ENCODE peak calls at places on chromosomes 5 and 9, in four cellular contexts. One of them, this sample, is unnamed.

GRCh38 chr9:27665121-27665520 is 91.8 kb upstream of the C9orf72 start:
- DNase-seq in HepG2: no peak
- DNase-seq in GM12878: no peak
- DNase-seq in K562: no peak
- DNase-seq in this sample: no peak

GRCh38 chr5:10701567-10702039 is 59.4 kb downstream of the DAP start:
- DNase-seq in HepG2: peak; percentile 18
- DNase-seq in GM12878: no peak
- DNase-seq in K562: peak; percentile 79
- DNase-seq in this sample: peak; percentile 45

GRCh38 chr5:171616002-171616780 is 169.4 kb upstream of the SMIM23 start:
- DNase-seq in K562: no peak
- DNase-seq in HepG2: no peak
- DNase-seq in GM12878: no peak
- DNase-seq in this sample: no peak

GRCh38 chr5:14181299-14181968 is 38.3 kb downstream of the TRIO start:
- DNase-seq in HepG2: no peak
- DNase-seq in K562: no peak
- DNase-seq in GM12878: no peak
- DNase-seq in this sample: no peak

GRCh38 chr9:137243626-137244485 is 2.8 kb downstream of the TUBB4B start:
- DNase-seq in K562: no peak
- DNase-seq in HepG2: no peak
- DNase-seq in GM12878: no peak
- DNase-seq in this sample: no peak

GRCh38 chr5:37735649-37736347 is 104.0 kb downstream of the GDNF start:
- DNase-seq in GM12878: no peak
- DNase-seq in K562: no peak
- DNase-seq in HepG2: no peak
- DNase-seq in this sample: no peak

GRCh38 chr9:36501727-36502126 is 71.0 kb upstream of the MELK start:
- DNase-seq in K562: no peak
- DNase-seq in GM12878: no peak
- DNase-seq in HepG2: no peak
- DNase-seq in this sample: no peak

GRCh38 chr5:115166744-115167393 is 2.8 kb downstream of the TRIM36 start:
- DNase-seq in HepG2: no peak
- DNase-seq in K562: no peak
- DNase-seq in GM12878: no peak
- DNase-seq in this sample: no peak

GRCh38 chr5:40043916-40044315 is 619.1 kb upstream of the DAB2 start:
- DNase-seq in K562: no peak
- DNase-seq in GM12878: no peak
- DNase-seq in HepG2: no peak
- DNase-seq in this sample: no peak

GRCh38 chr9:5144217-5144616 is 41.2 kb downstream of the INSL6 start:
- DNase-seq in K562: no peak
- DNase-seq in HepG2: no peak
- DNase-seq in GM12878: no peak
- DNase-seq in this sample: no peak

GRCh38 chr5:129960831-129961230 is 56.6 kb downstream of the CHSY3 start:
- DNase-seq in K562: no peak
- DNase-seq in GM12878: no peak
- DNase-seq in HepG2: no peak
- DNase-seq in this sample: no peak

GRCh38 chr5:1931590-1932138 is 48.9 kb upstream of the IRX4 start:
- DNase-seq in K562: no peak
- DNase-seq in HepG2: no peak
- DNase-seq in GM12878: no peak
- DNase-seq in this sample: peak; percentile 73

GRCh38 chr9:4615778-4616177 is 46.3 kb upstream of the PLPP6 start:
- DNase-seq in GM12878: no peak
- DNase-seq in HepG2: no peak
- DNase-seq in K562: no peak
- DNase-seq in this sample: no peak

GRCh38 chr5:10513501-10514442 is 50.1 kb upstream of the ANKRD33B start:
- DNase-seq in GM12878: no peak
- DNase-seq in HepG2: no peak
- DNase-seq in K562: no peak
- DNase-seq in this sample: peak; percentile 54

GRCh38 chr5:89967806-89968444 is 441.6 kb downstream of the CETN3 start:
- DNase-seq in HepG2: no peak
- DNase-seq in K562: no peak
- DNase-seq in GM12878: no peak
- DNase-seq in this sample: no peak

GRCh38 chr5:11709021-11709420 is 195.2 kb downstream of the CTNND2 start:
- DNase-seq in GM12878: no peak
- DNase-seq in K562: no peak
- DNase-seq in HepG2: no peak
- DNase-seq in this sample: no peak

GRCh38 chr5:11334404-11334803 is 569.8 kb downstream of the CTNND2 start:
- DNase-seq in GM12878: no peak
- DNase-seq in HepG2: no peak
- DNase-seq in K562: no peak
- DNase-seq in this sample: no peak

GRCh38 chr5:31963961-31964360 is 210.2 kb downstream of the GOLPH3 start:
- DNase-seq in GM12878: no peak
- DNase-seq in HepG2: no peak
- DNase-seq in K562: no peak
- DNase-seq in this sample: no peak
- TF ChIP-seq CBFB in GM12878: no peak
- TF ChIP-seq CBFB in HepG2: no peak
- TF ChIP-seq CBFB in K562: no peak
- TF ChIP-seq CBFB in this sample: no peak

GRCh38 chr5:43066231-43066798 is 26.2 kb upstream of the ANXA2R start:
- DNase-seq in HepG2: peak; percentile 55
- DNase-seq in K562: peak; percentile 65
- DNase-seq in GM12878: peak; percentile 30
- DNase-seq in this sample: peak; percentile 80

GRCh38 chr5:43063731-43064171 is 23.6 kb upstream of the ANXA2R start:
- DNase-seq in K562: peak; percentile 32
- DNase-seq in HepG2: no peak
- DNase-seq in GM12878: no peak
- DNase-seq in this sample: peak; percentile 42

GRCh38 chr5:43066799-43067741 is 27.0 kb upstream of the ANXA2R start:
- DNase-seq in K562: peak; percentile 45
- DNase-seq in HepG2: peak; percentile 87
- DNase-seq in GM12878: peak; percentile 74
- DNase-seq in this sample: peak; percentile 82

GRCh38 chr5:43068037-43068436 is 27.9 kb upstream of the ANXA2R start:
- DNase-seq in HepG2: no peak
- DNase-seq in GM12878: no peak
- DNase-seq in K562: no peak
- DNase-seq in this sample: no peak

GRCh38 chr5:43065384-43066230 is 25.5 kb upstream of the ANXA2R start:
- DNase-seq in K562: no peak
- DNase-seq in HepG2: no peak
- DNase-seq in GM12878: no peak
- DNase-seq in this sample: peak; percentile 40
- TF ChIP-seq CBFB in K562: no peak
- TF ChIP-seq CBFB in HepG2: no peak
- TF ChIP-seq CBFB in GM12878: peak; percentile 11
- TF ChIP-seq CBFB in this sample: no peak

DNA sequence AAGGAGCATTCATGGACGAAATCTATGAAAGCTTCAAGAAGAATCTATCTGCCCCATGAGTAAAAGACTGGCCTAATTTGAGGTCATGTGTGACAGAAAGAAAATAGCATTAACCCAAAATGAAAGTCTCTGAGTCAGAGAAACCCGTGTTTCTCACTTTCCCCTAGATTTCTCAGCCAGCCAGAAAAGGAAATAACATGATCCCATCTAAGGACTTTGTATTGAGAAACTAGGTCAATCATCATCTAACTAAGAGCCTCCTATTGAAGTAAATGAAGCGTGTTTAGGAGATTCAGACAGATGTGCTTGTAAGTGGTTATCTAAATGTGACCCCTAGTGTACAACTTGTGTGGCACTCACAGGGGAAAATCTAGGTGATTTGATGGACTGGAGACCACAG is 77.3 kb upstream of the ZNF366 start:
- DNase-seq in HepG2: no peak
- DNase-seq in K562: no peak
- DNase-seq in GM12878: peak; percentile 36
- DNase-seq in this sample: no peak
- TF ChIP-seq CBFB in HepG2: no peak
- TF ChIP-seq CBFB in K562: no peak
- TF ChIP-seq CBFB in GM12878: no peak
- TF ChIP-seq CBFB in this sample: no peak

GRCh38 chr9:133563286-133564213 is 29.0 kb downstream of the ADAMTSL2 start:
- DNase-seq in HepG2: no peak
- DNase-seq in GM12878: no peak
- DNase-seq in K562: peak; percentile 48
- DNase-seq in this sample: no peak

GRCh38 chr9:133566817-133567216 is 32.3 kb downstream of the ADAMTSL2 start:
- DNase-seq in GM12878: no peak
- DNase-seq in K562: no peak
- DNase-seq in HepG2: no peak
- DNase-seq in this sample: no peak

GRCh38 chr9:133568186-133568585 is 33.7 kb downstream of the ADAMTSL2 start:
- DNase-seq in GM12878: no peak
- DNase-seq in HepG2: no peak
- DNase-seq in K562: no peak
- DNase-seq in this sample: no peak

GRCh38 chr9:133564451-133564850 is 29.9 kb downstream of the ADAMTSL2 start:
- DNase-seq in HepG2: no peak
- DNase-seq in GM12878: no peak
- DNase-seq in K562: no peak
- DNase-seq in this sample: no peak

DNA sequence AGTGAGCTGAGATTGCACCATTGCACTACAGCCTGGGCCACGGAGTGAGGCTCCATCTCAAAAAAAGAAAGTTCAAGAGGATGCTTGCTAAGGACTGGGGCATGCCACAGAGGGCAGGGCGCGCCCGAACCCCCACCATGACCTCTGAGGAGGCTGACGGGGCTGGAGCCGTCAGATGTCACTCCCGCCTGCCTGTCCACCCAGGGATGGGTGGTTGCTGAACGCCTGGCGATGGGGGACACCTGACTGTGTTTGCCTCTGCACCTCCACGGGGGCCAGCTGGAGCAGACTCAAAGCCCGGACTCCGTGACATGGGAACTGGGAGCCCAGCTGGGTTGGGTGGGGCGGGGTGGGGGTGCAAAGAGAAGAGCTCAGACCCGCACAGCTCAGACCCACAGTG is 31.9 kb downstream of the ADAMTSL2 start:
- DNase-seq in K562: no peak
- DNase-seq in HepG2: no peak
- DNase-seq in GM12878: no peak
- DNase-seq in this sample: no peak
- TF ChIP-seq CBFB in K562: no peak
- TF ChIP-seq CBFB in HepG2: no peak
- TF ChIP-seq CBFB in GM12878: no peak
- TF ChIP-seq CBFB in this sample: no peak

DNA sequence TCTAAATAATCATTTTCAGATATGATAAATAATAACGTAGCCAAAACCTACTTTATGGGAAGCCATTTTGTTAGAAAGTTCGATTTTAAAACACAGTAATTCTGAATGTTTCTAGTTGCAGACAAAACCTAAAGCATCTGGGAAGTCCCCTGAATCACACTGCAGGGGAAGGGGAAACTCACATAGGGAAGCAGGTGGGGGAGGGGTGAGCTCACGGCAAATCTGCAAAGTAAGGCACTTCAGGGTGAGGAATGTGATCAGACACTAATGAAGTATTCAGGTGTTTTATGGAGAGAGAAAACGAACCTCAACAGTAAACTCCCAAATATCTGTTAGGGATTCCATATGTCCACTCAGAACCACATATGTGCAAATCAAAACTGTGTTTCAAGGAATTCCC is 70.7 kb downstream of the EPB41L4A start:
- DNase-seq in K562: no peak
- DNase-seq in HepG2: no peak
- DNase-seq in GM12878: no peak
- DNase-seq in this sample: peak; percentile 58
- TF ChIP-seq CBFB in K562: no peak
- TF ChIP-seq CBFB in HepG2: no peak
- TF ChIP-seq CBFB in GM12878: no peak
- TF ChIP-seq CBFB in this sample: no peak

GRCh38 chr9:21104787-21105186 is 27.0 kb upstream of the IFNB1 start:
- DNase-seq in K562: no peak
- DNase-seq in HepG2: no peak
- DNase-seq in GM12878: no peak
- DNase-seq in this sample: no peak
- TF ChIP-seq CBFB in K562: no peak
- TF ChIP-seq CBFB in HepG2: no peak
- TF ChIP-seq CBFB in GM12878: no peak
- TF ChIP-seq CBFB in this sample: no peak

GRCh38 chr5:150780816-150781221 is 2.3 kb downstream of the SMIM3 start:
- DNase-seq in GM12878: no peak
- DNase-seq in HepG2: no peak
- DNase-seq in K562: no peak
- DNase-seq in this sample: no peak

GRCh38 chr5:150785950-150786349 is 7.4 kb downstream of the SMIM3 start:
- DNase-seq in K562: no peak
- DNase-seq in GM12878: no peak
- DNase-seq in HepG2: no peak
- DNase-seq in this sample: no peak

GRCh38 chr5:150781706-150782614 is 3.4 kb downstream of the SMIM3 start:
- DNase-seq in K562: no peak
- DNase-seq in HepG2: peak; percentile 78
- DNase-seq in GM12878: no peak
- DNase-seq in this sample: no peak

GRCh38 chr5:150782850-150783249 is 4.3 kb downstream of the SMIM3 start:
- DNase-seq in K562: no peak
- DNase-seq in HepG2: no peak
- DNase-seq in GM12878: no peak
- DNase-seq in this sample: no peak

DNA sequence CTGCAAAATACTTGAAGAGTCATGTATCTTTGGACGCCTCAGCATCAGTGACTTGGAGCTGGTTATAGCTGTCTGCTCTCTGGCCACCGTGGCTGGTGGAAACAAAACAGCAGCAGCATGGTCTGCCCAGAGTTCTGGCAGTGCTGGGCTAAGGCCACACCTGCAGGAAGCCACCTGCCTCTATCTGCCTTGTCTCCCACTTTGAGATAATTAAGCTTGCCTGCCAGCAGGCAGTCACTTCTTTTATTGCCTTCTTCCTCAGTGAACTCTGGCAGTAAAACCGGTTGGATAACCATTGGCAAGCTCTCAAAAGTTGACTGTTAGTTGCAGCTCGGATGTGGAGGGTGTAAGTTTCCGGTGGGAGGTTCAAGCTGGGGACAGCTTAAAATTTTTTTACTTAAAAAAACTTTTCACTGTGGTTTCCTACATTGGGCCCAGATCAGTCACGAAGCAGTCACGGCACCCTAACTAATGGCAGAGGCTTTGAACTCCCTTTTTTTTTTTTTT is 4.9 kb downstream of the SMIM3 start:
- DNase-seq in K562: no peak
- DNase-seq in HepG2: no peak
- DNase-seq in GM12878: peak; percentile 52
- DNase-seq in this sample: no peak
- TF ChIP-seq CBFB in K562: no peak
- TF ChIP-seq CBFB in HepG2: no peak
- TF ChIP-seq CBFB in GM12878: no peak
- TF ChIP-seq CBFB in this sample: no peak

GRCh38 chr5:149037819-149038218 is 25.0 kb downstream of the SH3TC2 start:
- DNase-seq in GM12878: no peak
- DNase-seq in K562: no peak
- DNase-seq in HepG2: no peak
- DNase-seq in this sample: no peak
- TF ChIP-seq CBFB in GM12878: no peak
- TF ChIP-seq CBFB in K562: no peak
- TF ChIP-seq CBFB in HepG2: no peak
- TF ChIP-seq CBFB in this sample: no peak